ENCODE peak calls at places on chromosomes 16 and 17, in seven cellular contexts. One of them, this sample, is unnamed.

GRCh38 chr16:80852261-80852872 is 48.0 kb upstream of the CDYL2 start:
- DNase-seq in neural progenitor cell: peak
- DNase-seq in Calu3: peak
- DNase-seq in fibroblast of pulmonary artery: peak
- DNase-seq in AG04449: no peak
- DNase-seq in activated CD8-positive, alpha-beta T cell treated with anti-CD3 and anti-CD28 coated beads for 36 hours: peak
- DNase-seq in breast epithelium: no peak
- DNase-seq in this sample: peak

GRCh38 chr16:72787519-72788268 is 260.2 kb downstream of the ZFHX3 start:
- DNase-seq in neural progenitor cell: peak
- DNase-seq in Calu3: peak
- DNase-seq in fibroblast of pulmonary artery: peak
- DNase-seq in breast epithelium: peak
- DNase-seq in activated CD8-positive, alpha-beta T cell treated with anti-CD3 and anti-CD28 coated beads for 36 hours: peak
- DNase-seq in AG04449: peak
- DNase-seq in this sample: peak

GRCh38 chr16:17105239-17105721 is 365.5 kb downstream of the XYLT1 start:
- DNase-seq in Calu3: no peak
- DNase-seq in AG04449: no peak
- DNase-seq in activated CD8-positive, alpha-beta T cell treated with anti-CD3 and anti-CD28 coated beads for 36 hours: peak
- DNase-seq in fibroblast of pulmonary artery: no peak
- DNase-seq in neural progenitor cell: peak
- DNase-seq in breast epithelium: no peak
- DNase-seq in this sample: no peak

GRCh38 chr16:80120899-80121521 is 419.8 kb upstream of the DYNLRB2 start:
- DNase-seq in fibroblast of pulmonary artery: no peak
- DNase-seq in AG04449: no peak
- DNase-seq in activated CD8-positive, alpha-beta T cell treated with anti-CD3 and anti-CD28 coated beads for 36 hours: no peak
- DNase-seq in neural progenitor cell: peak
- DNase-seq in Calu3: no peak
- DNase-seq in breast epithelium: no peak
- DNase-seq in this sample: no peak

GRCh38 chr17:39677581-39678339 is 9.5 kb downstream of the PNMT start:
- DNase-seq in fibroblast of pulmonary artery: no peak
- DNase-seq in Calu3: peak
- DNase-seq in AG04449: no peak
- DNase-seq in activated CD8-positive, alpha-beta T cell treated with anti-CD3 and anti-CD28 coated beads for 36 hours: no peak
- DNase-seq in neural progenitor cell: no peak
- DNase-seq in breast epithelium: no peak
- DNase-seq in this sample: no peak

GRCh38 chr16:86037999-86038922 is 139.3 kb downstream of the IRF8 start:
- DNase-seq in neural progenitor cell: no peak
- DNase-seq in breast epithelium: no peak
- DNase-seq in Calu3: no peak
- DNase-seq in fibroblast of pulmonary artery: no peak
- DNase-seq in activated CD8-positive, alpha-beta T cell treated with anti-CD3 and anti-CD28 coated beads for 36 hours: no peak
- DNase-seq in AG04449: no peak
- DNase-seq in this sample: no peak

GRCh38 chr16:54506691-54507090 is 220.1 kb upstream of the IRX3 start:
- DNase-seq in fibroblast of pulmonary artery: no peak
- DNase-seq in activated CD8-positive, alpha-beta T cell treated with anti-CD3 and anti-CD28 coated beads for 36 hours: no peak
- DNase-seq in breast epithelium: no peak
- DNase-seq in Calu3: no peak
- DNase-seq in AG04449: no peak
- DNase-seq in neural progenitor cell: peak
- DNase-seq in this sample: no peak

GRCh38 chr17:11935734-11936406 is 61.4 kb downstream of the ZNF18 start:
- DNase-seq in Calu3: peak
- DNase-seq in activated CD8-positive, alpha-beta T cell treated with anti-CD3 and anti-CD28 coated beads for 36 hours: peak
- DNase-seq in AG04449: no peak
- DNase-seq in fibroblast of pulmonary artery: peak
- DNase-seq in neural progenitor cell: peak
- DNase-seq in breast epithelium: no peak
- DNase-seq in this sample: no peak

GRCh38 chr16:13453325-13453724 is 466.6 kb upstream of the ERCC4 start:
- DNase-seq in activated CD8-positive, alpha-beta T cell treated with anti-CD3 and anti-CD28 coated beads for 36 hours: no peak
- DNase-seq in breast epithelium: peak
- DNase-seq in fibroblast of pulmonary artery: peak
- DNase-seq in neural progenitor cell: no peak
- DNase-seq in AG04449: no peak
- DNase-seq in Calu3: no peak
- DNase-seq in this sample: no peak

GRCh38 chr17:45969726-45970125 is 29.3 kb upstream of the STH start:
- DNase-seq in AG04449: no peak
- DNase-seq in fibroblast of pulmonary artery: no peak
- DNase-seq in Calu3: no peak
- DNase-seq in neural progenitor cell: no peak
- DNase-seq in breast epithelium: no peak
- DNase-seq in activated CD8-positive, alpha-beta T cell treated with anti-CD3 and anti-CD28 coated beads for 36 hours: no peak
- DNase-seq in this sample: no peak

GRCh38 chr17:58331815-58332719 is 3.5 kb upstream of the TSPOAP1 start:
- DNase-seq in neural progenitor cell: no peak
- DNase-seq in breast epithelium: no peak
- DNase-seq in AG04449: no peak
- DNase-seq in activated CD8-positive, alpha-beta T cell treated with anti-CD3 and anti-CD28 coated beads for 36 hours: peak
- DNase-seq in fibroblast of pulmonary artery: no peak
- DNase-seq in Calu3: no peak
- DNase-seq in this sample: peak

GRCh38 chr17:29593546-29594440 is 861 bp downstream of the ANKRD13B start:
- DNase-seq in neural progenitor cell: peak
- DNase-seq in activated CD8-positive, alpha-beta T cell treated with anti-CD3 and anti-CD28 coated beads for 36 hours: peak
- DNase-seq in Calu3: peak
- DNase-seq in AG04449: no peak
- DNase-seq in breast epithelium: no peak
- DNase-seq in fibroblast of pulmonary artery: no peak
- DNase-seq in this sample: no peak

GRCh38 chr17:1577186-1577585 is 14.6 kb upstream of the PITPNA start:
- DNase-seq in breast epithelium: peak
- DNase-seq in fibroblast of pulmonary artery: peak
- DNase-seq in neural progenitor cell: no peak
- DNase-seq in AG04449: peak
- DNase-seq in Calu3: peak
- DNase-seq in activated CD8-positive, alpha-beta T cell treated with anti-CD3 and anti-CD28 coated beads for 36 hours: no peak
- DNase-seq in this sample: peak

GRCh38 chr17:59652119-59652518 is 32.4 kb downstream of the CLTC start:
- DNase-seq in Calu3: no peak
- DNase-seq in neural progenitor cell: no peak
- DNase-seq in activated CD8-positive, alpha-beta T cell treated with anti-CD3 and anti-CD28 coated beads for 36 hours: no peak
- DNase-seq in breast epithelium: no peak
- DNase-seq in AG04449: peak
- DNase-seq in fibroblast of pulmonary artery: peak
- DNase-seq in this sample: no peak

GRCh38 chr16:28059841-28060240 is 3.7 kb downstream of the GSG1L start:
- DNase-seq in activated CD8-positive, alpha-beta T cell treated with anti-CD3 and anti-CD28 coated beads for 36 hours: no peak
- DNase-seq in breast epithelium: no peak
- DNase-seq in neural progenitor cell: no peak
- DNase-seq in fibroblast of pulmonary artery: no peak
- DNase-seq in AG04449: no peak
- DNase-seq in Calu3: no peak
- DNase-seq in this sample: no peak

GRCh38 chr16:59198487-59198886 is 464.4 kb upstream of the GOT2 start:
- DNase-seq in Calu3: no peak
- DNase-seq in breast epithelium: no peak
- DNase-seq in neural progenitor cell: no peak
- DNase-seq in AG04449: no peak
- DNase-seq in activated CD8-positive, alpha-beta T cell treated with anti-CD3 and anti-CD28 coated beads for 36 hours: no peak
- DNase-seq in fibroblast of pulmonary artery: no peak
- DNase-seq in this sample: no peak

DNA sequence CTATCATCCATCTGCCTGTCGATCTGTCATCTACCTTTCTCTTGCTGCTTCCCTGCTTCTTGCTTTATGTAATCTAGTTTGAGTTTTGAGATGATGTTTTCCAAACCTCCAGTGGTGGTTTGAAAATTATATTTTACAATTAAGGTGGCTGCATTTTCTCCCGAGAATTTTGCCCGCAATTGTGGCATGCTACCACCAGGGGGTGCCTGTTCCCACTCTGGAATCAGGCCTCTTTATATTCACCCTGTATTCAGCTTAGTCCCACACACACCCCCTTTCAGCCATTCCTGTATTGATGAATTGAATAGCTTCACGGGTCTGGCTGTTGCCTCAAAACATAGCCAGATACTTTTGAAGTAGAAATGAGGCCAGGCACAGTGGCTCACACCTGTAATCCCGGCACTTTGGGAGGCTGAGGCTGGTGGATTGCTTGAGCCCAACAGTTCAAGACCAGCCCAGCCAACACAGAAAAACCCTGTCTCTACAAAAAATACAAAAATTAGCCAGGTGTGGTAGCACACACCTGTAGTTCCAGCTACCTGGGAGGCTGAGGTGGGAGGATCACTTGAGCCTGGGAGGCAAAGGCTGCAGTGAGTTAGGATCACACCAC is 3.2 kb downstream of the PRSS22 start:
- DNase-seq in AG04449: no peak
- DNase-seq in neural progenitor cell: no peak
- DNase-seq in breast epithelium: no peak
- DNase-seq in fibroblast of pulmonary artery: no peak
- DNase-seq in Calu3: no peak
- DNase-seq in activated CD8-positive, alpha-beta T cell treated with anti-CD3 and anti-CD28 coated beads for 36 hours: peak
- DNase-seq in this sample: peak
- TF ChIP-seq CTCF in AG04449: peak
- TF ChIP-seq CTCF in neural progenitor cell: peak
- TF ChIP-seq CTCF in breast epithelium: peak
- TF ChIP-seq CTCF in fibroblast of pulmonary artery: peak
- TF ChIP-seq CTCF in Calu3: peak
- TF ChIP-seq CTCF in activated CD8-positive, alpha-beta T cell treated with anti-CD3 and anti-CD28 coated beads for 36 hours: peak
- TF ChIP-seq CTCF in this sample: peak

GRCh38 chr16:16096161-16096857 is 127.0 kb downstream of the ABCC6 start:
- DNase-seq in fibroblast of pulmonary artery: peak
- DNase-seq in breast epithelium: peak
- DNase-seq in neural progenitor cell: peak
- DNase-seq in Calu3: no peak
- DNase-seq in AG04449: peak
- DNase-seq in activated CD8-positive, alpha-beta T cell treated with anti-CD3 and anti-CD28 coated beads for 36 hours: no peak
- DNase-seq in this sample: no peak
- TF ChIP-seq CTCF in fibroblast of pulmonary artery: peak
- TF ChIP-seq CTCF in breast epithelium: peak
- TF ChIP-seq CTCF in neural progenitor cell: peak
- TF ChIP-seq CTCF in Calu3: no peak
- TF ChIP-seq CTCF in AG04449: peak
- TF ChIP-seq CTCF in activated CD8-positive, alpha-beta T cell treated with anti-CD3 and anti-CD28 coated beads for 36 hours: no peak
- TF ChIP-seq CTCF in this sample: no peak

GRCh38 chr16:56729736-56730662 is at the start of gene NUP93:
- DNase-seq in activated CD8-positive, alpha-beta T cell treated with anti-CD3 and anti-CD28 coated beads for 36 hours: peak
- DNase-seq in AG04449: peak
- DNase-seq in neural progenitor cell: peak
- DNase-seq in breast epithelium: peak
- DNase-seq in Calu3: peak
- DNase-seq in fibroblast of pulmonary artery: peak
- DNase-seq in this sample: peak
- TF ChIP-seq CTCF in activated CD8-positive, alpha-beta T cell treated with anti-CD3 and anti-CD28 coated beads for 36 hours: no peak
- TF ChIP-seq CTCF in AG04449: no peak
- TF ChIP-seq CTCF in neural progenitor cell: no peak
- TF ChIP-seq CTCF in breast epithelium: no peak
- TF ChIP-seq CTCF in Calu3: no peak
- TF ChIP-seq CTCF in fibroblast of pulmonary artery: no peak
- TF ChIP-seq CTCF in this sample: no peak

GRCh38 chr16:30378236-30379164 is 3.9 kb downstream of the SEPTIN1 start:
- DNase-seq in breast epithelium: peak
- DNase-seq in neural progenitor cell: peak
- DNase-seq in AG04449: peak
- DNase-seq in activated CD8-positive, alpha-beta T cell treated with anti-CD3 and anti-CD28 coated beads for 36 hours: peak
- DNase-seq in Calu3: peak
- DNase-seq in fibroblast of pulmonary artery: peak
- DNase-seq in this sample: peak
- TF ChIP-seq CTCF in breast epithelium: peak
- TF ChIP-seq CTCF in neural progenitor cell: peak
- TF ChIP-seq CTCF in AG04449: peak
- TF ChIP-seq CTCF in activated CD8-positive, alpha-beta T cell treated with anti-CD3 and anti-CD28 coated beads for 36 hours: no peak
- TF ChIP-seq CTCF in Calu3: peak
- TF ChIP-seq CTCF in fibroblast of pulmonary artery: peak
- TF ChIP-seq CTCF in this sample: no peak

GRCh38 chr17:44804301-44805061 is 25.6 kb downstream of the GJC1 start:
- DNase-seq in neural progenitor cell: no peak
- DNase-seq in fibroblast of pulmonary artery: no peak
- DNase-seq in breast epithelium: no peak
- DNase-seq in activated CD8-positive, alpha-beta T cell treated with anti-CD3 and anti-CD28 coated beads for 36 hours: no peak
- DNase-seq in AG04449: no peak
- DNase-seq in Calu3: no peak
- DNase-seq in this sample: no peak
- TF ChIP-seq CTCF in neural progenitor cell: no peak
- TF ChIP-seq CTCF in fibroblast of pulmonary artery: no peak
- TF ChIP-seq CTCF in breast epithelium: no peak
- TF ChIP-seq CTCF in activated CD8-positive, alpha-beta T cell treated with anti-CD3 and anti-CD28 coated beads for 36 hours: no peak
- TF ChIP-seq CTCF in AG04449: no peak
- TF ChIP-seq CTCF in Calu3: no peak
- TF ChIP-seq CTCF in this sample: no peak